ENCODE peak calls at places on chromosomes 7 and 10, in six cellular contexts. R is mesendoderm, K is mesenchymal stem cell, W is neuronal stem cell, M is IMR-90, P is H9. F is an unnamed sample. For H3K4me1, the result is how much of the 10 kb centered on the place peaks cover.

GRCh38 chr10:6200588-6201510 is 1.9 kb upstream of the PFKFB3 start:
- DNase-seq in R (peak), K (peak), W (peak), M (peak), P (peak), F (no peak)

GRCh38 chr10:26448706-26449435 is 10.7 kb downstream of the APBB1IP start:
- DNase-seq in R (no peak), K (no peak), W (no peak), M (no peak), P (no peak), F (no peak)

GRCh38 chr7:132410385-132410784 is 165.9 kb downstream of the PLXNA4 start:
- DNase-seq in R (no peak), K (peak), W (no peak), M (no peak), P (no peak), F (no peak)

GRCh38 chr7:90621892-90622182 is 25.7 kb downstream of the CDK14 start:
- DNase-seq in R (peak), K (peak), W (no peak), M (no peak), P (peak), F (no peak)

GRCh38 chr7:142066536-142066935 is 45.0 kb upstream of the MGAM2 start:
- DNase-seq in R (no peak), K (no peak), W (no peak), M (no peak), P (no peak), F (no peak)

GRCh38 chr7:53541467-53541866 is 506.0 kb downstream of the POM121L12 start:
- DNase-seq in R (no peak), K (no peak), W (no peak), M (no peak), P (no peak), F (no peak)

GRCh38 chr7:102933763-102934162 is 21.0 kb downstream of the LRRC17 start:
- DNase-seq in R (peak), K (peak), W (peak), M (peak), P (peak), F (no peak)

GRCh38 chr10:13067431-13067830 is 32.5 kb upstream of the OPTN start:
- DNase-seq in R (no peak), K (no peak), W (no peak), M (no peak), P (no peak), F (no peak)

GRCh38 chr10:84237199-84238051 is 3.9 kb downstream of the LRIT1 start:
- DNase-seq in R (peak), K (no peak), W (peak), M (no peak), P (peak), F (peak)

GRCh38 chr7:100373261-100373831 is at the start of gene PILRA:
- DNase-seq in R (no peak), K (peak), W (no peak), M (no peak), P (no peak), F (no peak)

GRCh38 chr7:43942997-43943701 is 16.9 kb downstream of the UBE2D4 start:
- DNase-seq in R (peak), K (no peak), W (no peak), M (no peak), P (no peak), F (peak)

GRCh38 chr7:128741491-128741890 is 2.3 kb downstream of the CALU start:
- DNase-seq in R (no peak), K (no peak), W (no peak), M (no peak), P (no peak), F (no peak)

GRCh38 chr7:128742206-128742605 is 3.0 kb downstream of the CALU start:
- DNase-seq in R (no peak), K (peak), W (no peak), M (peak), P (no peak), F (no peak)

GRCh38 chr7:128743112-128743772 is 4.1 kb downstream of the CALU start:
- DNase-seq in R (no peak), K (peak), W (no peak), M (no peak), P (no peak), F (no peak)

GRCh38 chr7:128745706-128746105 is 6.5 kb downstream of the CALU start:
- DNase-seq in R (no peak), K (no peak), W (no peak), M (no peak), P (no peak), F (no peak)

DNA sequence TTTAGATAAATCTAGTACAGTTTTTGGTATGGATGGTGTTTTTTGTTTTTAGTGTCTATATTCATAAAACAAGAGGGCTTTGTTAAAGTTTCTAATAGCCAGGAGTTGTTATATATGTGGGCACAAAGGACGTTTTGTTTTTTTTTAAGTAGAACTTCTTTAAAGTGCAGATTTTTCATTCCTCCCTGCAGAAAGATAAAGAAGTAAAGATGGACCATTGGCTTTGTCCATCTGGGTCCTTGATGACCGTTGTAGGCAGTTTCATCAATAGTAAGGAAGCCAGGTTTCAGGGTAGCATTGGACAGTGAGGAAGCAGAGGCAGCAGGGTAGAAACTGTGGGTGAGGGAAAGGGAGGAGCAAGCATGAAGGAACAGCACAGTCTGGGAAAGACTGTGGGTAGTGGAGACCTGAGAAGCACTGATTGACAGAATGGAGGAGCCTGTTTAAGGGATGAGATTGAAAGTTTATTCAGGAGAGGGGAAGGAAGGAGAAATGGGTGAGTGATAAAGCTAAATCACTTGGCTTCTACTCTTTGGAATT is 5.3 kb downstream of the CALU start:
- DNase-seq in R (no peak), K (no peak), W (no peak), M (no peak), P (no peak), F (no peak)
- H2AK5ac ChIP-seq in R (no peak), K (no peak), W (no peak), M (peak), P (no peak), F (no peak)

GRCh38 chr7:32346253-32346652 is 143.9 kb downstream of the LSM5 start:
- DNase-seq in R (no peak), K (no peak), W (no peak), M (no peak), P (no peak), F (no peak)
- H3K4me1 ChIP-seq in R (under half), K (under half), W (under half), M (under half), P (under half), F (under half)

GRCh38 chr10:106089855-106090254 is 1074.7 kb downstream of the SORCS1 start:
- DNase-seq in R (no peak), K (no peak), W (no peak), M (no peak), P (no peak), F (no peak)
- H2AK5ac ChIP-seq in R (no peak), K (no peak), W (no peak), M (no peak), P (no peak), F (no peak)

GRCh38 chr10:132551093-132551807 is 13.7 kb downstream of the INPP5A start:
- DNase-seq in R (no peak), K (no peak), W (no peak), M (no peak), P (no peak), F (no peak)
- H3K4me1 ChIP-seq in R (under half), K (under half), W (under half), M (under half), P (under half), F (under half)

DNA sequence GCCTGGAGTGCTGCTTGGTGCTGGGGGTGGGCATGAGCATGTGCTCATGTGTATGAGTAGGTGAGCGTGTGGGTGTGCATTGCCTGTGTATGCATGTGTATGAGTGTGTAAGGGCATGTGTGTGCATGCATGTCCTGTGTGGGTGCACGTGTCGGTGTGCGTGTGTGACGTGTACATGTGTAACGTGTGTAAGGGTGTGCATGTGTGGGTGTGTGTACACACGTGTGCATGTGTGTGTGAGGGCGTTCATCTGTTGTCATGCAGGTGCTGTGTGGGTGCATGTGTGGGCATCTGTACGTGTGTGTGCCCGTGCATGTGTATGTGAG is 30.3 kb downstream of the FAM20C start:
- DNase-seq in R (no peak), K (no peak), W (no peak), M (no peak), P (no peak), F (no peak)
- H2AK5ac ChIP-seq in R (no peak), K (no peak), W (peak), M (peak), P (no peak), F (no peak)

GRCh38 chr10:79407811-79408795 is 37.3 kb downstream of the ZCCHC24 start:
- DNase-seq in R (no peak), K (peak), W (no peak), M (peak), P (no peak), F (no peak)
- H3K4me1 ChIP-seq in R (under half), K (half or more), W (under half), M (half or more), P (under half), F (under half)

GRCh38 chr10:30959855-30960247 is 71.8 kb downstream of the ZNF438 start:
- DNase-seq in R (no peak), K (peak), W (no peak), M (no peak), P (no peak), F (no peak)
- H2AK5ac ChIP-seq in R (no peak), K (no peak), W (no peak), M (no peak), P (no peak), F (no peak)

GRCh38 chr10:71427246-71427645 is 30.5 kb downstream of the CDH23 start:
- DNase-seq in R (no peak), K (peak), W (no peak), M (no peak), P (no peak), F (no peak)

GRCh38 chr10:71423936-71424335 is 27.2 kb downstream of the CDH23 start:
- DNase-seq in R (no peak), K (no peak), W (no peak), M (no peak), P (no peak), F (no peak)

GRCh38 chr10:71424496-71425194 is 27.9 kb downstream of the CDH23 start:
- DNase-seq in R (no peak), K (no peak), W (no peak), M (no peak), P (no peak), F (no peak)

GRCh38 chr10:71423268-71423667 is 26.5 kb downstream of the CDH23 start:
- DNase-seq in R (no peak), K (no peak), W (no peak), M (no peak), P (no peak), F (no peak)

GRCh38 chr10:71426058-71426605 is 29.4 kb downstream of the CDH23 start:
- DNase-seq in R (no peak), K (no peak), W (no peak), M (no peak), P (no peak), F (no peak)
- H3K4me1 ChIP-seq in R (under half), K (under half), W (under half), M (under half), P (under half), F (under half)

GRCh38 chr10:112826018-112826697 is 123.9 kb upstream of the TCF7L2 start:
- DNase-seq in R (no peak), K (no peak), W (no peak), M (no peak), P (no peak), F (no peak)

GRCh38 chr10:112821663-112822062 is 128.4 kb upstream of the TCF7L2 start:
- DNase-seq in R (no peak), K (peak), W (no peak), M (no peak), P (no peak), F (no peak)

GRCh38 chr10:112821042-112821441 is 129.0 kb upstream of the TCF7L2 start:
- DNase-seq in R (no peak), K (no peak), W (no peak), M (no peak), P (no peak), F (no peak)

GRCh38 chr10:112823007-112823406 is 127.0 kb upstream of the TCF7L2 start:
- DNase-seq in R (no peak), K (no peak), W (no peak), M (no peak), P (no peak), F (no peak)

GRCh38 chr10:112823604-112824003 is 126.4 kb upstream of the TCF7L2 start:
- DNase-seq in R (no peak), K (no peak), W (no peak), M (no peak), P (no peak), F (no peak)
- H2AK5ac ChIP-seq in R (no peak), K (no peak), W (peak), M (no peak), P (no peak), F (no peak)

GRCh38 chr7:36262706-36263484 is 109.8 kb downstream of the EEPD1 start:
- DNase-seq in R (no peak), K (no peak), W (no peak), M (no peak), P (no peak), F (no peak)

GRCh38 chr7:36264917-36265292 is 111.9 kb downstream of the EEPD1 start:
- DNase-seq in R (no peak), K (no peak), W (no peak), M (no peak), P (no peak), F (no peak)

GRCh38 chr7:36265720-36266119 is 112.7 kb downstream of the EEPD1 start:
- DNase-seq in R (no peak), K (peak), W (no peak), M (no peak), P (no peak), F (no peak)

GRCh38 chr7:36266201-36266600 is 113.1 kb downstream of the EEPD1 start:
- DNase-seq in R (no peak), K (no peak), W (no peak), M (no peak), P (no peak), F (no peak)

GRCh38 chr7:36264123-36264916 is 111.3 kb downstream of the EEPD1 start:
- DNase-seq in R (no peak), K (no peak), W (no peak), M (peak), P (no peak), F (peak)
- H3K4me1 ChIP-seq in R (under half), K (under half), W (under half), M (under half), P (under half), F (under half)

F was measured in trophoblast cell.